ENCODE peak calls at places on chromosomes 16 and 17, in six cellular contexts. One of them, this sample, is unnamed.

GRCh38 chr17:47276868-47277267 is 23.2 kb downstream of the ITGB3 start:
- DNase-seq in A549: peak
- DNase-seq in B cell: no peak
- DNase-seq in CD4-positive, alpha-beta T cell: no peak
- DNase-seq in breast epithelium: peak
- DNase-seq in BJ: peak
- DNase-seq in this sample: no peak

GRCh38 chr16:16019488-16019887 is 70.1 kb downstream of the ABCC1 start:
- DNase-seq in B cell: no peak
- DNase-seq in BJ: no peak
- DNase-seq in A549: peak
- DNase-seq in breast epithelium: no peak
- DNase-seq in CD4-positive, alpha-beta T cell: no peak
- DNase-seq in this sample: no peak

GRCh38 chr17:4956493-4957061 is 5.7 kb downstream of the ENO3 start:
- DNase-seq in B cell: no peak
- DNase-seq in CD4-positive, alpha-beta T cell: no peak
- DNase-seq in A549: no peak
- DNase-seq in BJ: no peak
- DNase-seq in breast epithelium: no peak
- DNase-seq in this sample: no peak

GRCh38 chr17:74527081-74527480 is 4.2 kb downstream of the CD300LB start:
- DNase-seq in breast epithelium: peak
- DNase-seq in A549: no peak
- DNase-seq in BJ: no peak
- DNase-seq in B cell: no peak
- DNase-seq in CD4-positive, alpha-beta T cell: no peak
- DNase-seq in this sample: no peak

GRCh38 chr17:8044819-8045810 is 6.3 kb downstream of the ALOX15B start:
- DNase-seq in BJ: no peak
- DNase-seq in CD4-positive, alpha-beta T cell: no peak
- DNase-seq in A549: no peak
- DNase-seq in B cell: no peak
- DNase-seq in breast epithelium: no peak
- DNase-seq in this sample: no peak

GRCh38 chr16:12529582-12529981 is 274.1 kb downstream of the CPPED1 start:
- DNase-seq in breast epithelium: no peak
- DNase-seq in B cell: no peak
- DNase-seq in A549: no peak
- DNase-seq in CD4-positive, alpha-beta T cell: no peak
- DNase-seq in BJ: no peak
- DNase-seq in this sample: no peak

GRCh38 chr17:79675413-79675725 is 55.4 kb upstream of the ENPP7 start:
- DNase-seq in A549: no peak
- DNase-seq in BJ: no peak
- DNase-seq in breast epithelium: peak
- DNase-seq in B cell: no peak
- DNase-seq in CD4-positive, alpha-beta T cell: no peak
- DNase-seq in this sample: no peak

GRCh38 chr16:56877783-56878182 is 12.8 kb downstream of the SLC12A3 start:
- DNase-seq in CD4-positive, alpha-beta T cell: no peak
- DNase-seq in A549: no peak
- DNase-seq in B cell: no peak
- DNase-seq in breast epithelium: no peak
- DNase-seq in BJ: no peak
- DNase-seq in this sample: no peak

GRCh38 chr16:424033-424622 is 1.3 kb upstream of the RAB11FIP3 start:
- DNase-seq in BJ: peak
- DNase-seq in B cell: no peak
- DNase-seq in breast epithelium: no peak
- DNase-seq in CD4-positive, alpha-beta T cell: no peak
- DNase-seq in A549: peak
- DNase-seq in this sample: no peak

GRCh38 chr17:79645022-79645776 is 34.3 kb upstream of the RBFOX3 start:
- DNase-seq in breast epithelium: peak
- DNase-seq in CD4-positive, alpha-beta T cell: no peak
- DNase-seq in B cell: no peak
- DNase-seq in BJ: no peak
- DNase-seq in A549: no peak
- DNase-seq in this sample: no peak

GRCh38 chr16:79182618-79183017 is 417.9 kb downstream of the MAF start:
- DNase-seq in BJ: peak
- DNase-seq in B cell: no peak
- DNase-seq in breast epithelium: no peak
- DNase-seq in CD4-positive, alpha-beta T cell: no peak
- DNase-seq in A549: no peak
- DNase-seq in this sample: no peak

GRCh38 chr17:82443465-82444283 is 6.9 kb downstream of the CYBC1 start:
- DNase-seq in CD4-positive, alpha-beta T cell: no peak
- DNase-seq in B cell: no peak
- DNase-seq in BJ: no peak
- DNase-seq in A549: no peak
- DNase-seq in breast epithelium: no peak
- DNase-seq in this sample: no peak

GRCh38 chr16:80824623-80825364 is 20.4 kb upstream of the CDYL2 start:
- DNase-seq in B cell: peak
- DNase-seq in CD4-positive, alpha-beta T cell: no peak
- DNase-seq in breast epithelium: no peak
- DNase-seq in A549: peak
- DNase-seq in BJ: peak
- DNase-seq in this sample: no peak

GRCh38 chr17:34393401-34393800 is 30.4 kb upstream of the CCL1 start:
- DNase-seq in A549: no peak
- DNase-seq in BJ: no peak
- DNase-seq in B cell: no peak
- DNase-seq in breast epithelium: no peak
- DNase-seq in CD4-positive, alpha-beta T cell: no peak
- DNase-seq in this sample: no peak

GRCh38 chr17:15263206-15263579 is 1.9 kb downstream of the PMP22 start:
- DNase-seq in A549: peak
- DNase-seq in breast epithelium: peak
- DNase-seq in B cell: no peak
- DNase-seq in CD4-positive, alpha-beta T cell: no peak
- DNase-seq in BJ: peak
- DNase-seq in this sample: no peak

GRCh38 chr16:58563235-58563634 is 47.9 kb downstream of the SETD6 start:
- DNase-seq in CD4-positive, alpha-beta T cell: no peak
- DNase-seq in A549: no peak
- DNase-seq in breast epithelium: no peak
- DNase-seq in B cell: no peak
- DNase-seq in BJ: peak
- DNase-seq in this sample: no peak

DNA sequence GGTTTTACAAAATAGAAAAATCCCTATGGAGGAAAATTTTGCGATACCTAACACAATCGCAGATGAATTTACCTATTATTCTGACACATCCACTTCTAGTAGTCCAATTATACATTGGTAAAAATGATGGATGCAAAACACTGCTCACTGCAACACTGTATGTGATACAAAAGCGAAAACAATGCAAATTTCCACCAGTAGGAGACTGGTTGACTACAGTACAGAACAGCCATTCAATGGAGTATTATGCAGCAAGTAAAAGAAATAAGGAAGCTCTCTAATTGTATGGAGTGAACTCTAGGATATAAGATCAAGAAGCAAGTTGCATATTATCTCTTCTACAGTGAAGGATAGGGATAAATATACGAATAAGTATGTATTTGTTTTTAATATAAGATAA is 48.5 kb downstream of the SETD6 start:
- DNase-seq in breast epithelium: no peak
- DNase-seq in A549: no peak
- DNase-seq in B cell: no peak
- DNase-seq in CD4-positive, alpha-beta T cell: no peak
- DNase-seq in BJ: no peak
- DNase-seq in this sample: no peak
- TF ChIP-seq CTCF in breast epithelium: no peak
- TF ChIP-seq CTCF in A549: no peak
- TF ChIP-seq CTCF in B cell: no peak
- TF ChIP-seq CTCF in CD4-positive, alpha-beta T cell: no peak
- TF ChIP-seq CTCF in BJ: no peak
- TF ChIP-seq CTCF in this sample: no peak

GRCh38 chr17:41406205-41406604 is 8.8 kb upstream of the KRT31 start:
- DNase-seq in A549: peak
- DNase-seq in breast epithelium: no peak
- DNase-seq in BJ: no peak
- DNase-seq in B cell: no peak
- DNase-seq in CD4-positive, alpha-beta T cell: no peak
- DNase-seq in this sample: no peak
- TF ChIP-seq CTCF in A549: peak
- TF ChIP-seq CTCF in breast epithelium: no peak
- TF ChIP-seq CTCF in BJ: peak
- TF ChIP-seq CTCF in B cell: no peak
- TF ChIP-seq CTCF in CD4-positive, alpha-beta T cell: no peak
- TF ChIP-seq CTCF in this sample: no peak

GRCh38 chr17:63695889-63696288 is 4.0 kb downstream of the LIMD2 start:
- DNase-seq in BJ: no peak
- DNase-seq in B cell: no peak
- DNase-seq in CD4-positive, alpha-beta T cell: no peak
- DNase-seq in breast epithelium: no peak
- DNase-seq in A549: no peak
- DNase-seq in this sample: no peak

GRCh38 chr17:63698886-63699637 is 863 bp downstream of the LIMD2 start:
- DNase-seq in B cell: peak
- DNase-seq in A549: no peak
- DNase-seq in CD4-positive, alpha-beta T cell: peak
- DNase-seq in breast epithelium: no peak
- DNase-seq in BJ: no peak
- DNase-seq in this sample: peak

GRCh38 chr17:63696381-63696961 is 3.5 kb downstream of the LIMD2 start:
- DNase-seq in A549: peak
- DNase-seq in CD4-positive, alpha-beta T cell: no peak
- DNase-seq in breast epithelium: no peak
- DNase-seq in B cell: no peak
- DNase-seq in BJ: no peak
- DNase-seq in this sample: peak

GRCh38 chr17:63698381-63698885 is 1.5 kb downstream of the LIMD2 start:
- DNase-seq in B cell: no peak
- DNase-seq in breast epithelium: no peak
- DNase-seq in BJ: no peak
- DNase-seq in CD4-positive, alpha-beta T cell: no peak
- DNase-seq in A549: no peak
- DNase-seq in this sample: peak

GRCh38 chr17:63697341-63698286 is 2.3 kb downstream of the LIMD2 start:
- DNase-seq in B cell: peak
- DNase-seq in A549: peak
- DNase-seq in CD4-positive, alpha-beta T cell: peak
- DNase-seq in BJ: no peak
- DNase-seq in breast epithelium: no peak
- DNase-seq in this sample: peak
- TF ChIP-seq CTCF in B cell: peak
- TF ChIP-seq CTCF in A549: peak
- TF ChIP-seq CTCF in CD4-positive, alpha-beta T cell: peak
- TF ChIP-seq CTCF in BJ: peak
- TF ChIP-seq CTCF in breast epithelium: peak
- TF ChIP-seq CTCF in this sample: peak

DNA sequence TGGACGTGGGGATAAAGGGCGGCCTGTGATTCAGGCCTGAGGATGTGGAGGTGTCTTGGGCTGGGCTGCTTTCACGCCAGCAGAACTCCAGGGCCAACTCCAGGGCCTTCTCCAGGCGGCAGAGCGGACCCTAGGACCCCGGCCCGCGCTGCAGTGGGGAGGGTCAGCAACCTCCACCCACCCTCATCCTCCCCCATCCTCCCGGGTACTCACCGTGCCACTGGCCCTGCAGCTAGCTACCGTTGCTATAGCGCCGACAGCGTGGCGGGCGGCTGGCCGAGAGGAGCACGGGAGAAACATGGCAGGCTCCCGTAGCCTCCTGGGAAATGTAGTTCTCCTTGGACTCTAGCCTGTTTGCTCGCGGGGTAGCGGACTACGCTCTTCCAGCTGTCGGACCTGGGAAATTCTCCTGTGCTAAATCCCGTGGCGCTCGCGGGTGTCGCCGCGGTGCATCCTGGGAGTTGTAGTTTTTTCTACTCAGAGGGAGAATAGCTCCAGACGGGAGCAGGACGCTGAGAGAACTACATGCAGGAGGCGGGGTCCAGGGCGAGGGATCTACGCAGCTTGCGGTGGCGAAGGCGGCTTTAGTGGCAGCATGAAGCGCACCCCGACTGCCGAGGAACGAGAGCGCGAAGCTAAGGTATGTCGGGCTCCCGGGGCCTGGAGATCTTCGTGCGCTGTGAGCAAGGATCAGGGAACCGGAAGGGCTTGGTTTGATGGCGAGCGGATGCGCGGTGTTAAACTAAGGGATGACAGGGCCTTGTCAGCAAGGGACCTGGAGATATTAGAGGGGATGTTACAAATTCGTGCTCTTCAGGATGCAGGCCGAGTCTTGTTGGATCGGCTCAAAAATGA is at the start of the genes FTO and RPGRIP1L:
- DNase-seq in BJ: peak
- DNase-seq in B cell: peak
- DNase-seq in CD4-positive, alpha-beta T cell: peak
- DNase-seq in breast epithelium: peak
- DNase-seq in A549: peak
- DNase-seq in this sample: peak
- TF ChIP-seq CTCF in BJ: no peak
- TF ChIP-seq CTCF in B cell: no peak
- TF ChIP-seq CTCF in CD4-positive, alpha-beta T cell: no peak
- TF ChIP-seq CTCF in breast epithelium: no peak
- TF ChIP-seq CTCF in A549: no peak
- TF ChIP-seq CTCF in this sample: no peak